ENCODE peak calls at places on chromosomes 6 and 20, in six cellular contexts. O, C, V, I, N and J are unnamed samples.

GRCh38 chr6:127570739-127571389 is 6.1 kb upstream of the C6orf58 start:
- DNase-seq in V (peak), I (no peak), N (no peak), O (no peak), C (no peak), J (no peak)

GRCh38 chr6:3393796-3394195 is 63.1 kb downstream of the SLC22A23 start:
- DNase-seq in V (no peak), O (no peak), C (no peak), N (no peak), I (no peak), J (no peak)

GRCh38 chr20:35120012-35120701 is 27.0 kb downstream of the EDEM2 start:
- DNase-seq in N (no peak), O (no peak), V (peak), C (no peak), I (no peak), J (no peak)

GRCh38 chr6:15754035-15754705 is 91.3 kb upstream of the DTNBP1 start:
- DNase-seq in C (no peak), I (no peak), O (peak), V (no peak), N (no peak), J (peak)

GRCh38 chr6:134814076-134814709 is 135.7 kb downstream of the ALDH8A1 start:
- DNase-seq in O (no peak), V (no peak), N (no peak), I (no peak), C (no peak), J (no peak)

GRCh38 chr6:155050311-155050710 is 55.2 kb downstream of the TIAM2 start:
- DNase-seq in V (no peak), N (no peak), C (no peak), O (no peak), I (no peak), J (no peak)

GRCh38 chr6:163955752-163956151 is 541.2 kb downstream of the QKI start:
- DNase-seq in O (no peak), V (no peak), I (no peak), N (no peak), C (no peak), J (no peak)

GRCh38 chr20:32582659-32583580 is 2.2 kb downstream of the NOL4L start:
- DNase-seq in C (no peak), O (peak), I (no peak), V (no peak), N (no peak), J (peak)

GRCh38 chr6:70538364-70538763 is 28.4 kb upstream of the SDHAF4 start:
- DNase-seq in I (no peak), O (no peak), C (no peak), V (no peak), N (no peak), J (no peak)

GRCh38 chr20:58228484-58229197 is at the start of gene ANKRD60:
- DNase-seq in N (no peak), I (no peak), O (peak), V (peak), C (no peak), J (peak)

GRCh38 chr20:24950128-24950835 is 1.2 kb downstream of the CST7 start:
- DNase-seq in N (no peak), I (no peak), C (no peak), V (no peak), O (no peak), J (no peak)

GRCh38 chr6:11706186-11706585 is 72.4 kb downstream of the ADTRP start:
- DNase-seq in C (no peak), V (no peak), N (no peak), I (no peak), O (no peak), J (no peak)

GRCh38 chr20:24663496-24663895 is 194.1 kb downstream of the SYNDIG1 start:
- DNase-seq in C (no peak), I (no peak), O (no peak), N (no peak), V (no peak), J (no peak)

GRCh38 chr6:90484392-90484791 is 102.5 kb downstream of the MAP3K7 start:
- DNase-seq in O (no peak), C (no peak), N (no peak), V (no peak), I (no peak), J (no peak)

GRCh38 chr6:46184114-46184513 is 13.3 kb upstream of the ENPP5 start:
- DNase-seq in C (no peak), N (no peak), O (no peak), V (peak), I (no peak), J (peak)

GRCh38 chr20:25294459-25295385 is 46.8 kb downstream of the PYGB start:
- DNase-seq in V (peak), O (peak), C (peak), I (peak), N (peak), J (peak)

GRCh38 chr20:61443541-61444126 is 191.6 kb downstream of the CDH4 start:
- DNase-seq in N (no peak), V (no peak), O (no peak), I (no peak), C (no peak), J (no peak)

GRCh38 chr6:123529058-123529457 is 107.7 kb downstream of the TRDN start:
- DNase-seq in C (no peak), O (no peak), V (no peak), N (no peak), I (no peak), J (no peak)

GRCh38 chr20:24897974-24898373 is 51.1 kb upstream of the CST7 start:
- DNase-seq in V (no peak), N (no peak), I (no peak), O (no peak), C (no peak), J (no peak)

GRCh38 chr6:72246926-72247325 is 360.6 kb downstream of the RIMS1 start:
- DNase-seq in C (peak), O (peak), V (no peak), N (no peak), I (peak), J (peak)

GRCh38 chr6:143941852-143942627 is 66.0 kb downstream of the PLAGL1 start:
- DNase-seq in N (peak), O (peak), C (peak), V (no peak), I (peak), J (peak)

GRCh38 chr6:158774734-158775449 is 44.3 kb downstream of the EZR start:
- DNase-seq in C (no peak), I (no peak), O (no peak), V (no peak), N (no peak), J (no peak)

GRCh38 chr6:33304216-33304615 is 5.5 kb upstream of the RGL2 start:
- DNase-seq in N (no peak), I (no peak), V (no peak), O (peak), C (no peak), J (no peak)

GRCh38 chr6:41901882-41902519 is 6.8 kb upstream of the USP49 start:
- DNase-seq in N (no peak), I (no peak), V (no peak), O (no peak), C (no peak), J (peak)

GRCh38 chr6:47379328-47379727 is 69.6 kb upstream of the TNFRSF21 start:
- DNase-seq in C (no peak), O (no peak), I (no peak), N (no peak), V (no peak), J (no peak)

GRCh38 chr6:74250161-74250560 is 554.2 kb downstream of the CD109 start:
- DNase-seq in O (no peak), C (no peak), V (peak), N (no peak), I (no peak), J (no peak)

GRCh38 chr6:82589509-82590206 is 226.0 kb downstream of the TPBG start:
- DNase-seq in V (peak), N (peak), O (peak), C (peak), I (peak), J (peak)

GRCh38 chr6:97703661-97704060 is 420.6 kb upstream of the MMS22L start:
- DNase-seq in I (no peak), V (no peak), O (no peak), N (no peak), C (no peak), J (no peak)

GRCh38 chr20:33803921-33804337 is 7.2 kb upstream of the CHMP4B start:
- DNase-seq in N (no peak), O (no peak), I (no peak), V (peak), C (no peak), J (no peak)

DNA sequence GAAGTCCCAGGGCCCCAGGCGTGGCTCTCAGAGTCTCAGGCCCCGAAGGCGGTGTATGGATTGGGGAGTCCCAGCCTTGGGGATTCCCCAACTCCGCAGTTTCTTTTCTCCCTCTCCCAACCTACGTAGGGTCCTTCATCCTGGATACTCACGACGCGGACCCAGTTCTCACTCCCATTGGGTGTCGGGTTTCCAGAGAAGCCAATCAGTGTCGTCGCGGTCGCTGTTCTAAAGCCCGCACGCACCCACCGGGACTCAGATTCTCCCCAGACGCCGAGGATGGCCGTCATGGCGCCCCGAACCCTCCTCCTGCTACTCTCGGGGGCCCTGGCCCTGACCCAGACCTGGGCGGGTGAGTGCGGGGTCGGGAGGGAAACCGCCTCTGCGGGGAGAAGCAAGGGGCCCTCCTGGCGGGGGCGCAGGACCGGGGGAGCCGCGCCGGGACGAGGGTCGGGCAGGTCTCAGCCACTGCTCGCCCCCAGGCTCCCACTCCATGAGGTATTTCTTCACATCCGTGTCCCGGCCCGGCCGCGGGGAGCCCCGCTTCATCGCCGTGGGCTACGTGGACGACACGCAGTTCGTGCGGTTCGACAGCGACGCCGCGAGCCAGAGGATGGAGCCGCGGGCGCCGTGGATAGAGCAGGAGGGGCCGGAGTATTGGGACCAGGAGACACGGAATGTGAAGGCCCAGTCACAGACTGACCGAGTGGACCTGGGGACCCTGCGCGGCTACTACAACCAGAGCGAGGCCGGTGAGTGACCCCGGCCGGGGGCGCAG is at the start of gene HLA-A:
- DNase-seq in N (peak), O (peak), C (peak), V (peak), I (peak), J (peak)
- H3K4me3 ChIP-seq in N (peak), O (peak), C (peak), V (peak), I (peak), J (peak)

GRCh38 chr6:110492584-110492983 is 16.2 kb upstream of the SLC22A16 start:
- DNase-seq in O (no peak), V (no peak), N (no peak), I (no peak), C (no peak), J (no peak)

GRCh38 chr6:110493253-110493800 is 16.9 kb upstream of the SLC22A16 start:
- DNase-seq in I (no peak), O (no peak), C (no peak), V (no peak), N (no peak), J (no peak)

GRCh38 chr6:110490110-110490509 is 13.7 kb upstream of the SLC22A16 start:
- DNase-seq in O (no peak), N (no peak), I (no peak), C (no peak), V (no peak), J (no peak)

GRCh38 chr6:110491299-110491643 is 14.9 kb upstream of the SLC22A16 start:
- DNase-seq in I (no peak), V (no peak), C (no peak), O (no peak), N (no peak), J (no peak)

GRCh38 chr6:110491644-110492317 is 15.4 kb upstream of the SLC22A16 start:
- DNase-seq in N (no peak), V (no peak), C (no peak), I (no peak), O (no peak), J (peak)
- TF ChIP-seq POLR2AphosphoS5 in N (no peak), V (no peak), C (no peak), I (no peak), O (no peak), J (no peak)

GRCh38 chr6:35177586-35177985 is 36.2 kb upstream of the SCUBE3 start:
- DNase-seq in I (no peak), V (no peak), O (no peak), C (no peak), N (no peak), J (no peak)
- H2AFZ ChIP-seq in I (peak), V (no peak), O (peak), C (no peak), N (no peak), J (no peak)

DNA sequence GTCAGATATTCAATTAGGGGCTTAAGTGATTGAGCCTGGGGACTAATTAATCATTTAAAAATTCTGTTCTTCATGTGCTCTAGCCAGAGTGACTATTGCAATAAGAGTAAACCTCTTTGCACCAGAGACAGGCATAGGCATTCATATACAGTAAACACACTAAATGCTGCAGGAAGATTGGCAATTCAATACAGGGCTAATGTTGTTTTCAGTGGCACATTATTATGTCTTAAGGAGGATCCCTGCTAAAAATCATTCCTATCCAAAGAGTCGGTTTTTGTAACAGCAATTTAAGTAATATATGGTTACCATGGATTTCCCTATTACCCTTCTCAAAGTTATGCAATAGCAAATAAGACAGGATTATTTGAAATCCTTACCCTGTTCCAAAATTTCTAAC is 1.3 kb downstream of the PDE7B start:
- DNase-seq in N (no peak), I (no peak), V (no peak), C (no peak), O (no peak), J (no peak)
- H3K4me3 ChIP-seq in N (no peak), I (no peak), V (no peak), C (no peak), O (peak), J (no peak)

DNA sequence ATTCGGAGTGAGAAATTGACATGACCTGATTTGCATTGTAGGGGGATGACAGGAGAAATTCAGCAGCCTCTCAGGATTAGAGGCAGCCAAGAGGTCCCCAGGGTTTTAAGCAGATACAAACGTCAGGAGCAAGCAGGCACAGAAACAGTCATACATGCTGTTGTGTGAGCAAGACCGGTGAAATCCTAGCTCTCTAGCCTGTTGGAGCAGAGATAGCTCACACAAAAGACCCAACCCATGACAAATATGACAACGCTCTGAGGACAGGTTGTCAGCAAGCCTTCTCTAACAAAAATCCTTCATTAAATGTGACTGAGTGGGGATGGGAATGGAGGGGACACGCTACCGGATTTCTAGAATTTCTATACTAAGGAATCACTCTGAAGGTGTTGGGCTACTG is 23.0 kb upstream of the AKAP12 start:
- DNase-seq in C (no peak), N (no peak), I (no peak), V (no peak), O (no peak), J (no peak)
- TF ChIP-seq POLR2AphosphoS5 in C (no peak), N (no peak), I (no peak), V (no peak), O (no peak), J (no peak)

GRCh38 chr6:9481292-9482029 is 933.4 kb downstream of the TFAP2A start:
- DNase-seq in N (no peak), V (peak), O (no peak), C (no peak), I (peak), J (peak)
- H2AFZ ChIP-seq in N (no peak), V (no peak), O (peak), C (no peak), I (peak), J (no peak)